ENCODE peak calls at places on chromosomes 2 and 18, in four cellular contexts. G, Z, C and B are unnamed samples.

GRCh38 chr2:228426502-228427216 is 245.2 kb upstream of the SPHKAP start:
- DNase-seq in G (no peak), Z (no peak), C (no peak), B (no peak)

GRCh38 chr2:8094571-8094970 is 587.3 kb upstream of the ID2 start:
- DNase-seq in G (peak; percentile 59), Z (no peak), C (no peak), B (no peak)

GRCh38 chr2:188902906-188903305 is 71.3 kb upstream of the COL3A1 start:
- DNase-seq in G (peak; percentile 39), Z (no peak), C (no peak), B (no peak)

GRCh38 chr2:191957996-191958860 is 111.3 kb upstream of the CAVIN2 start:
- DNase-seq in G (no peak), Z (no peak), C (no peak), B (no peak)

GRCh38 chr2:119293254-119293653 is 69.6 kb downstream of the STEAP3 start:
- DNase-seq in G (no peak), Z (no peak), C (no peak), B (peak; percentile 22)

GRCh38 chr2:190973262-190973661 is 40.7 kb downstream of the STAT1 start:
- DNase-seq in G (no peak), Z (no peak), C (no peak), B (no peak)

GRCh38 chr18:59127047-59127446 is 12.6 kb upstream of the SEC11C start:
- DNase-seq in G (no peak), Z (peak; percentile 60), C (no peak), B (no peak)

GRCh38 chr2:172947461-172947860 is 128.2 kb upstream of the MAP3K20 start:
- DNase-seq in G (peak; percentile 48), Z (no peak), C (no peak), B (no peak)

GRCh38 chr2:151334082-151334815 is 23.1 kb upstream of the TNFAIP6 start:
- DNase-seq in G (peak; percentile 92), Z (no peak), C (peak; percentile 80), B (no peak)

GRCh38 chr18:2147866-2148265 is 423.4 kb downstream of the METTL4 start:
- DNase-seq in G (peak; percentile 79), Z (no peak), C (no peak), B (no peak)

GRCh38 chr18:6891788-6892187 is 162.3 kb downstream of the ARHGAP28 start:
- DNase-seq in G (no peak), Z (no peak), C (no peak), B (no peak)

GRCh38 chr2:214244847-214245246 is 166.0 kb upstream of the VWC2L start:
- DNase-seq in G (peak; percentile 57), Z (no peak), C (no peak), B (peak; percentile 32)

GRCh38 chr18:23977709-23978483 is 36.7 kb upstream of the TTC39C start:
- DNase-seq in G (peak; percentile 50), Z (no peak), C (no peak), B (no peak)

GRCh38 chr2:73821669-73822068 is 7.1 kb upstream of the STAMBP start:
- DNase-seq in G (no peak), Z (no peak), C (no peak), B (no peak)

GRCh38 chr2:120245520-120245835 is 7.2 kb upstream of the RALB start:
- DNase-seq in G (no peak), Z (peak; percentile 67), C (no peak), B (no peak)

GRCh38 chr2:180366481-180366880 is 359.4 kb upstream of the CWC22 start:
- DNase-seq in G (no peak), Z (no peak), C (no peak), B (no peak)

GRCh38 chr18:3265564-3266033 is 3.7 kb downstream of the MYL12B start:
- DNase-seq in G (peak; percentile 56), Z (no peak), C (no peak), B (no peak)

GRCh38 chr2:43005211-43005974 is 213.0 kb upstream of the HAAO start:
- DNase-seq in G (no peak), Z (peak; percentile 40), C (no peak), B (no peak)

GRCh38 chr2:241788572-241788971 is 11.9 kb downstream of the GAL3ST2 start:
- DNase-seq in G (no peak), Z (no peak), C (no peak), B (no peak)

GRCh38 chr2:240355001-240355891 is 80.2 kb upstream of the GPC1 start:
- DNase-seq in G (peak; percentile 45), Z (no peak), C (no peak), B (no peak)

GRCh38 chr2:47008381-47009280 is 93.0 kb upstream of the MCFD2 start:
- DNase-seq in G (peak; percentile 60), Z (no peak), C (no peak), B (no peak)

GRCh38 chr2:16181741-16182090 is 241.4 kb downstream of the MYCN start:
- DNase-seq in G (no peak), Z (no peak), C (no peak), B (no peak)

GRCh38 chr2:108987111-108987510 is 1.9 kb downstream of the EDAR start:
- DNase-seq in G (no peak), Z (no peak), C (no peak), B (no peak)

GRCh38 chr18:53458944-53459580 is 765.4 kb downstream of the MBD2 start:
- DNase-seq in G (peak; percentile 2), Z (peak; percentile 67), C (peak; percentile 28), B (no peak)

GRCh38 chr2:230319211-230319862 is 7.7 kb upstream of the SP140L start:
- DNase-seq in G (no peak), Z (no peak), C (no peak), B (no peak)

GRCh38 chr2:224098473-224098872 is 59.4 kb upstream of the SERPINE2 start:
- DNase-seq in G (no peak), Z (no peak), C (no peak), B (no peak)

GRCh38 chr2:221705478-221705877 is 133.4 kb upstream of the EPHA4 start:
- DNase-seq in G (no peak), Z (no peak), C (no peak), B (no peak)

GRCh38 chr2:143058795-143059194 is 70.4 kb upstream of the ARHGAP15 start:
- DNase-seq in G (no peak), Z (no peak), C (no peak), B (no peak)

GRCh38 chr2:147639891-147640290 is 204.9 kb upstream of the ACVR2A start:
- DNase-seq in G (no peak), Z (no peak), C (no peak), B (no peak)

GRCh38 chr18:61929881-61930640 is 37.3 kb upstream of the RNF152 start:
- DNase-seq in G (no peak), Z (no peak), C (no peak), B (no peak)

GRCh38 chr2:62307469-62308389 is 111.8 kb downstream of the B3GNT2 start:
- DNase-seq in G (no peak), Z (no peak), C (no peak), B (no peak)

GRCh38 chr2:219273887-219274391 is 5.2 kb upstream of the DNAJB2 start:
- DNase-seq in G (peak; percentile 52), Z (no peak), C (no peak), B (no peak)

GRCh38 chr18:49486617-49486958 is 446 bp downstream of the C18orf32 start:
- DNase-seq in G (no peak), Z (no peak), C (no peak), B (no peak)

GRCh38 chr2:96163768-96164429 is 18.7 kb upstream of the DUSP2 start:
- DNase-seq in G (no peak), Z (no peak), C (no peak), B (no peak)

DNA sequence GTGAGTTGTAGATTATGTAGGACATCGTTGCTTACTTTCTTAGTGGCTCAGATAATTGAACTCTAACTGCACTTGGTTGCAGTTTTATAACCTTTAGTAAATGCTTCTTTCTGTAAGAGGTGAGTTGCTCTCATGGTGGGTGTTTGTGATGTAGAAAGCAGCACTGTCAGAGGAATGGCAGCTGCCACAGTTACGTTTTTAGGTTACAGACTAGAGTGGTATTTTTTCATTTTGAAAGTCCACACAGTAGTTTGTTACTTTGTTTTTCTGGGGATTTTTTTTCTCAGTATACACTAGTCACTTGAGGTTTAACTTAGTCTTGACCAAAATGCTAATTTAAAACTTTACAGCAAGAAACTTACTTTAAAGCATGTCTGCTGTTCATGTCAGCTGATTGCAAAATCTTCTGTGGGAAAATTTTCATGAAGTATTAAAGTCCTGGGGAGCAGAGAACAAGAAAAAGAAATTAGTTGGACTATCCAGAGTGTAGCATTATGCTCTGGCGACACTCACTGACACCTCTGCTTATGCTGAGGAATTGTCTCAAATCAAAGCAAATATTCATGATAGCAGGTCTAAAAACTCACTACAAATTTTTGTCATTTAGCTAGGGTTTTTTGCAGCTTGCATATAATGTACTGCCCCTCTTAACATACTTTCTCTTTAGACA is 14.8 kb downstream of the AFTPH start:
- DNase-seq in G (no peak), Z (no peak), C (no peak), B (no peak)
- H3K4me3 ChIP-seq in G (no peak overlapping the region), Z (no peak overlapping the region), C (no peak overlapping the region), B (no peak overlapping the region)

DNA sequence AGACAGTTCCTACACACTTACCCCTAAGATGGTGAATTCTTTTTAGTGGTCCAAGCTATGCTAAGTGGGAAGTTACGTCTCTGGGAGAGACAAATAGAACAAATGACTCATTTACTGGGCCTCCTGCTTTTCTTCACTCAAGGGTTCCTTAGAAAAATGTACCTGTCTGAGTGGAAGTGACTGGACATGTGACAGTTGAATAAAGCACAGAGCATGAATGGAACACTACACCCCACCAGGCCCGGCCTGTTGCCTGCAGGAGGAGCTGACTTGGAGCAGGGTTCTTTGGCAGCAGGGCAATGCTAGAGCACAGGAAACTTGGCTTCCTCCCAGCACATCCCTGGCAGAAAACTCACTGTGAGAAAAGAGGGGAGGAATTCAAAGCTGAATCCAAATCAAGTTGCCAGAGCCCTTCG is 451.0 kb upstream of the SETBP1 start:
- DNase-seq in G (peak; percentile 69), Z (no peak), C (no peak), B (peak; percentile 7)
- TF ChIP-seq CTCF in G (no peak), Z (no peak), C (no peak), B (no peak)

GRCh38 chr2:28512607-28512965 is 16.7 kb downstream of the PLB1 start:
- DNase-seq in G (no peak), Z (no peak), C (no peak), B (no peak)
- H3K4me3 ChIP-seq in G (no peak overlapping the region), Z (no peak overlapping the region), C (no peak overlapping the region), B (no peak overlapping the region)

GRCh38 chr2:181607629-181608627 is 49.0 kb downstream of the CERKL start:
- DNase-seq in G (no peak), Z (no peak), C (no peak), B (no peak)
- TF ChIP-seq CTCF in G (no peak), Z (no peak), C (no peak), B (no peak)

GRCh38 chr2:216216951-216217903 is 108.1 kb downstream of the XRCC5 start:
- DNase-seq in G (peak; percentile 46), Z (no peak), C (no peak), B (no peak)
- H3K4me3 ChIP-seq in G (no peak overlapping the region), Z (no peak overlapping the region), C (no peak overlapping the region), B (peak overlapping the region; percentile 15)

GRCh38 chr2:112584134-112584890 is at the start of gene CHCHD5:
- DNase-seq in G (peak; percentile 94), Z (peak; percentile 97), C (no peak), B (peak; percentile 67)
- TF ChIP-seq CTCF in G (no peak), Z (peak; percentile 44), C (peak; percentile 13), B (peak; percentile 25)

GRCh38 chr18:44754567-44754966 is 73.9 kb downstream of the SETBP1 start:
- DNase-seq in G (no peak), Z (no peak), C (no peak), B (no peak)
- H3K4me3 ChIP-seq in G (no peak overlapping the region), Z (no peak overlapping the region), C (no peak overlapping the region), B (no peak overlapping the region)